ENCODE peak calls at places on chromosome 4, in eight cellular contexts. One of them, this sample, is unnamed.

GRCh38 chr4:38230121-38230728 is 270.0 kb downstream of the PTTG2 start:
- DNase-seq in left lung: no peak
- DNase-seq in stomach: peak; percentile 66
- DNase-seq in hepatocyte: peak; percentile 62
- DNase-seq in GM23248: no peak
- DNase-seq in dorsolateral prefrontal cortex: no peak
- DNase-seq in suprapubic skin: no peak
- DNase-seq in CD4-positive, alpha-beta T cell: no peak
- DNase-seq in this sample: no peak

GRCh38 chr4:53515076-53515475 is 76.2 kb downstream of the LNX1 start:
- DNase-seq in hepatocyte: no peak
- DNase-seq in CD4-positive, alpha-beta T cell: no peak
- DNase-seq in left lung: no peak
- DNase-seq in GM23248: no peak
- DNase-seq in suprapubic skin: no peak
- DNase-seq in dorsolateral prefrontal cortex: no peak
- DNase-seq in stomach: no peak
- DNase-seq in this sample: no peak

GRCh38 chr4:53671757-53672156 is 80.5 kb upstream of the LNX1 start:
- DNase-seq in dorsolateral prefrontal cortex: no peak
- DNase-seq in hepatocyte: no peak
- DNase-seq in left lung: no peak
- DNase-seq in suprapubic skin: no peak
- DNase-seq in CD4-positive, alpha-beta T cell: no peak
- DNase-seq in stomach: peak; percentile 70
- DNase-seq in GM23248: no peak
- DNase-seq in this sample: no peak

GRCh38 chr4:10495651-10496050 is 38.4 kb upstream of the ZNF518B start:
- DNase-seq in GM23248: no peak
- DNase-seq in left lung: no peak
- DNase-seq in dorsolateral prefrontal cortex: no peak
- DNase-seq in CD4-positive, alpha-beta T cell: no peak
- DNase-seq in suprapubic skin: no peak
- DNase-seq in hepatocyte: no peak
- DNase-seq in stomach: no peak
- DNase-seq in this sample: no peak

GRCh38 chr4:168857009-168857408 is 153.0 kb downstream of the CBR4 start:
- DNase-seq in stomach: no peak
- DNase-seq in left lung: no peak
- DNase-seq in dorsolateral prefrontal cortex: no peak
- DNase-seq in suprapubic skin: no peak
- DNase-seq in CD4-positive, alpha-beta T cell: no peak
- DNase-seq in GM23248: no peak
- DNase-seq in hepatocyte: no peak
- DNase-seq in this sample: no peak

GRCh38 chr4:99264927-99265326 is 25.9 kb downstream of the ADH1A start:
- DNase-seq in suprapubic skin: no peak
- DNase-seq in hepatocyte: no peak
- DNase-seq in GM23248: no peak
- DNase-seq in left lung: no peak
- DNase-seq in stomach: no peak
- DNase-seq in dorsolateral prefrontal cortex: no peak
- DNase-seq in CD4-positive, alpha-beta T cell: no peak
- DNase-seq in this sample: no peak

GRCh38 chr4:88616275-88616996 is 24.2 kb downstream of the HERC3 start:
- DNase-seq in left lung: no peak
- DNase-seq in CD4-positive, alpha-beta T cell: no peak
- DNase-seq in suprapubic skin: no peak
- DNase-seq in dorsolateral prefrontal cortex: no peak
- DNase-seq in hepatocyte: no peak
- DNase-seq in GM23248: peak; percentile 96
- DNase-seq in stomach: no peak
- DNase-seq in this sample: no peak

GRCh38 chr4:106851686-106852085 is 184.4 kb downstream of the DKK2 start:
- DNase-seq in CD4-positive, alpha-beta T cell: no peak
- DNase-seq in GM23248: no peak
- DNase-seq in stomach: no peak
- DNase-seq in dorsolateral prefrontal cortex: no peak
- DNase-seq in suprapubic skin: no peak
- DNase-seq in left lung: no peak
- DNase-seq in hepatocyte: no peak
- DNase-seq in this sample: no peak

GRCh38 chr4:6582889-6583504 is 8.0 kb downstream of the MAN2B2 start:
- DNase-seq in left lung: no peak
- DNase-seq in suprapubic skin: no peak
- DNase-seq in hepatocyte: no peak
- DNase-seq in CD4-positive, alpha-beta T cell: no peak
- DNase-seq in dorsolateral prefrontal cortex: no peak
- DNase-seq in GM23248: peak; percentile 48
- DNase-seq in stomach: no peak
- DNase-seq in this sample: no peak

GRCh38 chr4:71184195-71184781 is 154.5 kb upstream of the SLC4A4 start:
- DNase-seq in CD4-positive, alpha-beta T cell: no peak
- DNase-seq in suprapubic skin: no peak
- DNase-seq in GM23248: peak; percentile 84
- DNase-seq in left lung: peak; percentile 37
- DNase-seq in stomach: peak; percentile 65
- DNase-seq in hepatocyte: peak; percentile 73
- DNase-seq in dorsolateral prefrontal cortex: no peak
- DNase-seq in this sample: no peak

GRCh38 chr4:7365472-7366179 is 69.1 kb downstream of the PSAPL1 start:
- DNase-seq in CD4-positive, alpha-beta T cell: no peak
- DNase-seq in GM23248: peak; percentile 7
- DNase-seq in stomach: no peak
- DNase-seq in dorsolateral prefrontal cortex: peak; percentile 87
- DNase-seq in suprapubic skin: no peak
- DNase-seq in left lung: peak; percentile 32
- DNase-seq in hepatocyte: no peak
- DNase-seq in this sample: no peak

GRCh38 chr4:1880332-1880731 is 9.1 kb downstream of the NSD2 start:
- DNase-seq in CD4-positive, alpha-beta T cell: no peak
- DNase-seq in suprapubic skin: no peak
- DNase-seq in stomach: no peak
- DNase-seq in hepatocyte: no peak
- DNase-seq in left lung: no peak
- DNase-seq in GM23248: no peak
- DNase-seq in dorsolateral prefrontal cortex: no peak
- DNase-seq in this sample: no peak

GRCh38 chr4:185730387-185730786 is 81.6 kb downstream of the SORBS2 start:
- DNase-seq in GM23248: no peak
- DNase-seq in stomach: no peak
- DNase-seq in suprapubic skin: no peak
- DNase-seq in left lung: no peak
- DNase-seq in hepatocyte: no peak
- DNase-seq in dorsolateral prefrontal cortex: no peak
- DNase-seq in CD4-positive, alpha-beta T cell: no peak
- DNase-seq in this sample: no peak

GRCh38 chr4:78204176-78204575 is 147.1 kb downstream of the FRAS1 start:
- DNase-seq in CD4-positive, alpha-beta T cell: no peak
- DNase-seq in GM23248: no peak
- DNase-seq in suprapubic skin: no peak
- DNase-seq in dorsolateral prefrontal cortex: no peak
- DNase-seq in hepatocyte: no peak
- DNase-seq in left lung: no peak
- DNase-seq in stomach: no peak
- DNase-seq in this sample: no peak

GRCh38 chr4:78213218-78213617 is 156.1 kb downstream of the FRAS1 start:
- DNase-seq in suprapubic skin: no peak
- DNase-seq in dorsolateral prefrontal cortex: no peak
- DNase-seq in left lung: no peak
- DNase-seq in hepatocyte: no peak
- DNase-seq in stomach: peak; percentile 48
- DNase-seq in CD4-positive, alpha-beta T cell: no peak
- DNase-seq in GM23248: no peak
- DNase-seq in this sample: no peak

GRCh38 chr4:78205601-78206000 is 148.5 kb downstream of the FRAS1 start:
- DNase-seq in left lung: no peak
- DNase-seq in hepatocyte: no peak
- DNase-seq in suprapubic skin: no peak
- DNase-seq in dorsolateral prefrontal cortex: no peak
- DNase-seq in CD4-positive, alpha-beta T cell: no peak
- DNase-seq in GM23248: no peak
- DNase-seq in stomach: no peak
- DNase-seq in this sample: no peak

GRCh38 chr4:78210694-78211093 is 153.6 kb downstream of the FRAS1 start:
- DNase-seq in dorsolateral prefrontal cortex: no peak
- DNase-seq in stomach: no peak
- DNase-seq in hepatocyte: no peak
- DNase-seq in suprapubic skin: no peak
- DNase-seq in CD4-positive, alpha-beta T cell: no peak
- DNase-seq in GM23248: no peak
- DNase-seq in left lung: no peak
- DNase-seq in this sample: no peak

GRCh38 chr4:78207951-78208350 is 150.8 kb downstream of the FRAS1 start:
- DNase-seq in stomach: no peak
- DNase-seq in CD4-positive, alpha-beta T cell: no peak
- DNase-seq in left lung: no peak
- DNase-seq in hepatocyte: no peak
- DNase-seq in GM23248: no peak
- DNase-seq in suprapubic skin: no peak
- DNase-seq in dorsolateral prefrontal cortex: no peak
- DNase-seq in this sample: no peak
- H3K27ac ChIP-seq in stomach: no peak overlapping the region
- H3K27ac ChIP-seq in CD4-positive, alpha-beta T cell: no peak overlapping the region
- H3K27ac ChIP-seq in left lung: no peak overlapping the region
- H3K27ac ChIP-seq in hepatocyte: no peak overlapping the region
- H3K27ac ChIP-seq in GM23248: no peak overlapping the region
- H3K27ac ChIP-seq in suprapubic skin: no peak overlapping the region
- H3K27ac ChIP-seq in dorsolateral prefrontal cortex: no peak overlapping the region
- H3K27ac ChIP-seq in this sample: no peak overlapping the region

GRCh38 chr4:41209901-41210300 is 4.4 kb downstream of the APBB2 start:
- DNase-seq in stomach: no peak
- DNase-seq in suprapubic skin: no peak
- DNase-seq in dorsolateral prefrontal cortex: no peak
- DNase-seq in GM23248: no peak
- DNase-seq in hepatocyte: no peak
- DNase-seq in left lung: no peak
- DNase-seq in CD4-positive, alpha-beta T cell: no peak
- DNase-seq in this sample: no peak

GRCh38 chr4:41212221-41213203 is 1.8 kb downstream of the APBB2 start:
- DNase-seq in stomach: peak; percentile 47
- DNase-seq in left lung: peak; percentile 47
- DNase-seq in dorsolateral prefrontal cortex: no peak
- DNase-seq in GM23248: peak; percentile 77
- DNase-seq in CD4-positive, alpha-beta T cell: no peak
- DNase-seq in hepatocyte: peak; percentile 76
- DNase-seq in suprapubic skin: no peak
- DNase-seq in this sample: no peak

GRCh38 chr4:41205854-41206460 is 8.4 kb downstream of the APBB2 start:
- DNase-seq in suprapubic skin: no peak
- DNase-seq in CD4-positive, alpha-beta T cell: no peak
- DNase-seq in hepatocyte: no peak
- DNase-seq in left lung: no peak
- DNase-seq in GM23248: peak; percentile 30
- DNase-seq in stomach: no peak
- DNase-seq in dorsolateral prefrontal cortex: no peak
- DNase-seq in this sample: no peak

GRCh38 chr4:41207330-41207831 is 7.0 kb downstream of the APBB2 start:
- DNase-seq in hepatocyte: no peak
- DNase-seq in stomach: no peak
- DNase-seq in GM23248: peak; percentile 58
- DNase-seq in dorsolateral prefrontal cortex: no peak
- DNase-seq in left lung: no peak
- DNase-seq in CD4-positive, alpha-beta T cell: no peak
- DNase-seq in suprapubic skin: no peak
- DNase-seq in this sample: no peak

GRCh38 chr4:41209187-41209586 is 5.2 kb downstream of the APBB2 start:
- DNase-seq in CD4-positive, alpha-beta T cell: no peak
- DNase-seq in GM23248: no peak
- DNase-seq in suprapubic skin: no peak
- DNase-seq in hepatocyte: peak; percentile 48
- DNase-seq in stomach: peak; percentile 65
- DNase-seq in left lung: no peak
- DNase-seq in dorsolateral prefrontal cortex: no peak
- DNase-seq in this sample: no peak
- H3K27ac ChIP-seq in CD4-positive, alpha-beta T cell: no peak overlapping the region
- H3K27ac ChIP-seq in GM23248: peak overlapping the region; percentile 46
- H3K27ac ChIP-seq in suprapubic skin: no peak overlapping the region
- H3K27ac ChIP-seq in hepatocyte: no peak overlapping the region
- H3K27ac ChIP-seq in stomach: peak overlapping the region; percentile 38
- H3K27ac ChIP-seq in left lung: no peak overlapping the region
- H3K27ac ChIP-seq in dorsolateral prefrontal cortex: no peak overlapping the region
- H3K27ac ChIP-seq in this sample: no peak overlapping the region

GRCh38 chr4:186932196-186932595 is 208.5 kb upstream of the FAT1 start:
- DNase-seq in GM23248: peak; percentile 24
- DNase-seq in left lung: no peak
- DNase-seq in stomach: no peak
- DNase-seq in suprapubic skin: no peak
- DNase-seq in hepatocyte: no peak
- DNase-seq in dorsolateral prefrontal cortex: no peak
- DNase-seq in CD4-positive, alpha-beta T cell: no peak
- DNase-seq in this sample: no peak

GRCh38 chr4:186932631-186933150 is 209.0 kb upstream of the FAT1 start:
- DNase-seq in dorsolateral prefrontal cortex: no peak
- DNase-seq in GM23248: peak; percentile 76
- DNase-seq in CD4-positive, alpha-beta T cell: no peak
- DNase-seq in stomach: no peak
- DNase-seq in hepatocyte: no peak
- DNase-seq in suprapubic skin: no peak
- DNase-seq in left lung: no peak
- DNase-seq in this sample: no peak

GRCh38 chr4:186930024-186930423 is 206.4 kb upstream of the FAT1 start:
- DNase-seq in GM23248: no peak
- DNase-seq in stomach: no peak
- DNase-seq in suprapubic skin: no peak
- DNase-seq in dorsolateral prefrontal cortex: no peak
- DNase-seq in hepatocyte: no peak
- DNase-seq in CD4-positive, alpha-beta T cell: no peak
- DNase-seq in left lung: no peak
- DNase-seq in this sample: no peak

GRCh38 chr4:186934255-186934654 is 210.6 kb upstream of the FAT1 start:
- DNase-seq in left lung: no peak
- DNase-seq in CD4-positive, alpha-beta T cell: no peak
- DNase-seq in hepatocyte: no peak
- DNase-seq in suprapubic skin: no peak
- DNase-seq in stomach: no peak
- DNase-seq in dorsolateral prefrontal cortex: no peak
- DNase-seq in GM23248: no peak
- DNase-seq in this sample: no peak

DNA sequence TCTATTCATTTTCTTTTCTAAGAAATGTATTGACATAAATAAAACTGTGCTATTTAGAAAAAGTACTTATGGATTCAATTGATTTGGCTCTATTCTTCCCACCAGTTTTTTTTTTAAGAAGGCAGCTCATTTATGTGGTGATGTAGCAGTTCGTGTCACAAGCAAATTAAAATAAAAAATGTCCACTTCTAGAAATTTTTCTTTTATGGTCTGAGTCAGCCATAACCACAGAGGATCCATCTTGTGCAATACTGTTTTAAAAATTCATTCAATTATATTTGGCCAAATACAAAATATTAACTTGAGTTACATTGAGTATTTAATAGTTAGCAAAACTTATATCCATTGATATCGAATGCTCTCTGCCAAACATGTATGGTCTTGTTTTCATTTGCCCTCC is 207.9 kb upstream of the FAT1 start:
- DNase-seq in hepatocyte: no peak
- DNase-seq in stomach: no peak
- DNase-seq in dorsolateral prefrontal cortex: no peak
- DNase-seq in left lung: no peak
- DNase-seq in suprapubic skin: no peak
- DNase-seq in GM23248: peak; percentile 79
- DNase-seq in CD4-positive, alpha-beta T cell: no peak
- DNase-seq in this sample: no peak
- H3K27ac ChIP-seq in hepatocyte: no peak overlapping the region
- H3K27ac ChIP-seq in stomach: no peak overlapping the region
- H3K27ac ChIP-seq in dorsolateral prefrontal cortex: no peak overlapping the region
- H3K27ac ChIP-seq in left lung: peak overlapping the region; percentile 28
- H3K27ac ChIP-seq in suprapubic skin: no peak overlapping the region
- H3K27ac ChIP-seq in GM23248: peak overlapping the region; percentile 29
- H3K27ac ChIP-seq in CD4-positive, alpha-beta T cell: no peak overlapping the region
- H3K27ac ChIP-seq in this sample: no peak overlapping the region

GRCh38 chr4:15914291-15914690 is 24.2 kb downstream of the FGFBP1 start:
- DNase-seq in dorsolateral prefrontal cortex: no peak
- DNase-seq in CD4-positive, alpha-beta T cell: no peak
- DNase-seq in hepatocyte: no peak
- DNase-seq in stomach: no peak
- DNase-seq in left lung: no peak
- DNase-seq in suprapubic skin: no peak
- DNase-seq in GM23248: no peak
- DNase-seq in this sample: no peak
- H3K27ac ChIP-seq in dorsolateral prefrontal cortex: no peak overlapping the region
- H3K27ac ChIP-seq in CD4-positive, alpha-beta T cell: no peak overlapping the region
- H3K27ac ChIP-seq in hepatocyte: no peak overlapping the region
- H3K27ac ChIP-seq in stomach: no peak overlapping the region
- H3K27ac ChIP-seq in left lung: no peak overlapping the region
- H3K27ac ChIP-seq in suprapubic skin: no peak overlapping the region
- H3K27ac ChIP-seq in GM23248: peak overlapping the region; percentile 38
- H3K27ac ChIP-seq in this sample: no peak overlapping the region

This sample was measured in lower lobe of right lung.